ENCODE peak calls at places on chromosomes 16 and 17, in eight cellular contexts. D, A, P, X, R, O, Z and H are unnamed samples.

GRCh38 chr17:74922694-74923537 is at the start of gene USH1G:
- DNase-seq in D (peak; percentile 63), A (no peak), P (no peak), X (no peak), R (peak; percentile 27), O (no peak), Z (no peak), H (peak; percentile 76)

GRCh38 chr17:6437466-6437865 is 2.5 kb upstream of the AIPL1 start:
- DNase-seq in D (no peak), A (no peak), P (no peak), X (no peak), R (no peak), O (no peak), Z (no peak), H (no peak)

GRCh38 chr17:1716912-1717695 is 6.9 kb upstream of the TLCD2 start:
- DNase-seq in D (peak; percentile 95), A (peak; percentile 83), P (peak; percentile 84), X (peak; percentile 99), R (peak; percentile 88), O (peak; percentile 95), Z (peak; percentile 97), H (peak; percentile 97)

GRCh38 chr16:54746596-54746995 is 184.1 kb upstream of the IRX5 start:
- DNase-seq in D (no peak), A (no peak), P (no peak), X (no peak), R (no peak), O (no peak), Z (no peak), H (no peak)

GRCh38 chr17:35214192-35214591 is 20.0 kb upstream of the SLC35G3 start:
- DNase-seq in D (no peak), A (no peak), P (no peak), X (no peak), R (no peak), O (no peak), Z (no peak), H (no peak)

GRCh38 chr16:57084257-57084770 is 8.1 kb upstream of the CPNE2 start:
- DNase-seq in D (peak; percentile 81), A (no peak), P (peak; percentile 58), X (no peak), R (peak; percentile 65), O (peak; percentile 55), Z (peak; percentile 79), H (peak; percentile 37)

GRCh38 chr17:83079340-83079747 is at the start of gene METRNL:
- DNase-seq in D (peak; percentile 86), A (no peak), P (peak; percentile 58), X (no peak), R (peak; percentile 80), O (peak; percentile 72), Z (peak; percentile 74), H (peak; percentile 85)

GRCh38 chr17:1372618-1373017 is 27.4 kb downstream of the YWHAE start:
- DNase-seq in D (no peak), A (no peak), P (no peak), X (no peak), R (no peak), O (no peak), Z (no peak), H (no peak)

GRCh38 chr16:3030128-3030871 is 6.4 kb downstream of the BICDL2 start:
- DNase-seq in D (no peak), A (no peak), P (no peak), X (no peak), R (no peak), O (no peak), Z (no peak), H (no peak)

GRCh38 chr17:48503747-48504146 is 27.1 kb downstream of the HOXB1 start:
- DNase-seq in D (no peak), A (no peak), P (no peak), X (no peak), R (no peak), O (no peak), Z (no peak), H (no peak)

GRCh38 chr16:73036074-73036826 is 11.7 kb downstream of the ZFHX3 start:
- DNase-seq in D (no peak), A (no peak), P (no peak), X (no peak), R (no peak), O (no peak), Z (no peak), H (no peak)

GRCh38 chr17:67056746-67057490 is 12.6 kb downstream of the CACNG1 start:
- DNase-seq in D (no peak), A (no peak), P (no peak), X (no peak), R (no peak), O (no peak), Z (peak; percentile 3), H (no peak)

GRCh38 chr16:17467923-17468540 is 2.7 kb downstream of the XYLT1 start:
- DNase-seq in D (peak; percentile 81), A (no peak), P (peak; percentile 59), X (no peak), R (peak; percentile 58), O (peak; percentile 79), Z (no peak), H (peak; percentile 60)

GRCh38 chr17:68356520-68356919 is 65.2 kb downstream of the ARSG start:
- DNase-seq in D (no peak), A (no peak), P (no peak), X (no peak), R (no peak), O (no peak), Z (no peak), H (no peak)

GRCh38 chr16:31298958-31299357 is 39.2 kb downstream of the ITGAM start:
- DNase-seq in D (no peak), A (no peak), P (no peak), X (no peak), R (no peak), O (no peak), Z (no peak), H (no peak)
- TF ChIP-seq CTCF in D (no peak), A (no peak), P (peak; percentile 15), X (peak; percentile 20), R (peak; percentile 32), O (no peak), Z (no peak), H (peak; percentile 27)

DNA sequence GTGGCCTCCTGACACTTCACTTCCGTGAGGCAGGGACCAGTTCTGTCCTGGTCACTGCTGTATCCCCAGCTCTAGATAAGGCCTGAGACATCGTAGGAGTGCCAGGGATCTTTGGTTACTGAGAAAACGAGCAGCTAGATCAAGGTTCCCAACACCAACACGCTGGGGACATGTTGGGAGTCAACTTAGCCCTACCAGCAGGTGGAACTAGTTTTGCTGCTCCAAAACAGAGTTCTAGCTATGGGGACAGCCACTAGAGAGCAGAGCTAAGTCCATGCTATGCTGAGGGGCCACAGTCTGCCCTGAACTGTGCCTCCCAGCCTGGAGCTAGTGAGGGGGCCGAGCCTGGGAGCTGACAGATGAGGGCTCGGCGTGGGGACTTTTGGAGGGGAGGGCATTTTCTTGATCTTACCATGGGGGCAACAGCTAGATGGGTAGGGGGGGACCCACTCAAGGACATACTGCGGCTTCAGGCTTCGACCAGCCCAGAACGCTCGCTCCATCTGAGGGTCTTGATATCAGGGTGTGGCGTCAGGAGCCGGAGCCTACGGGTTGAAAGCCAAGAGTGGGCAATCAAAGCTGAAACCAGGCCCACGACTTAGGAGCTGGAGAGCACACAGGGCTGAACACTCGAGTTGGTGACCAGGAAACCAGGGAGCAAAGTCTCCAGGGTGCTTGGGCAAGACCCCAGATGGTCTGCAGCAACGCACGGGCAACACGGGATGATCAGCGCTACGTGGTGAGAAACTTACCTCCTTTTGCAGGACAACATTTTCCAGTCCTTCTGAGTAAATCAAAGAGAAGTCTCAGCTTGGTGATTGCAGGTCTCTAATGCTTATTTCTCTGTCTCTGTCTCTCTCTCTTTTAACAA is 13.4 kb downstream of the SNX20 start:
- DNase-seq in D (no peak), A (no peak), P (no peak), X (no peak), R (no peak), O (no peak), Z (no peak), H (no peak)
- TF ChIP-seq CTCF in D (no peak), A (no peak), P (no peak), X (no peak), R (no peak), O (no peak), Z (no peak), H (no peak)

GRCh38 chr16:25464058-25464457 is 206.4 kb upstream of the ZKSCAN2 start:
- DNase-seq in D (no peak), A (no peak), P (no peak), X (no peak), R (no peak), O (no peak), Z (no peak), H (no peak)
- TF ChIP-seq CTCF in D (no peak), A (no peak), P (no peak), X (no peak), R (no peak), O (no peak), Z (no peak), H (no peak)

DNA sequence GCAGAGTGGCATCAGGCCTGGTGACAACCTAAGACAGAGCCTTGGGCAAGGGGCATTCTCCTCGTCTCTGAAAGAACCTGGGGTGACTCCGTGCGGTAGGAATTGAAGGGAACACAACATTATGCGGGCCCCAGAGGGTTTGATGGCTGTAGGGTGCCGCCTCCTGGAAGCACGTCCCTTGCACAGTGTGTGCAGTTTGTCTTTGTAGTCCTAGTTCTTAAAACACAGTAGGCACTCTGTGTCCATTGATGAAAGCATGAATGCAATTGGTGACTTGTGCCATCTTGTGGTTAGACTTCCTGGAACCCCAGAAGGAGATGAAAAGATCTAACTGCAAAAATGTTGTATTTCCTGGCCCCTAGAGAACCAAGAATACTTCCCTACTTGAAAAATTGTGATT is 279.8 kb downstream of the UTP18 start:
- DNase-seq in D (no peak), A (no peak), P (no peak), X (no peak), R (no peak), O (no peak), Z (no peak), H (no peak)
- TF ChIP-seq CTCF in D (no peak), A (no peak), P (no peak), X (no peak), R (no peak), O (no peak), Z (no peak), H (no peak)

GRCh38 chr17:40415390-40415789 is 2.3 kb downstream of the TOP2A start:
- DNase-seq in D (no peak), A (no peak), P (no peak), X (peak; percentile 73), R (no peak), O (no peak), Z (no peak), H (no peak)
- TF ChIP-seq CTCF in D (peak; percentile 41), A (no peak), P (peak; percentile 67), X (peak; percentile 60), R (peak; percentile 61), O (peak; percentile 58), Z (peak; percentile 74), H (peak; percentile 68)